ENCODE peak calls at places on chromosomes 6 and 20, in nine cellular contexts. B, D, L, K, A, F, V, Z and T are unnamed samples.

GRCh38 chr6:106974999-106975698 is 620 bp upstream of the CD24 start:
- DNase-seq in B (no peak), D (no peak), L (no peak), K (peak; percentile 26), A (peak; percentile 71), F (peak; percentile 47), V (no peak), Z (peak; percentile 14), T (no peak)

GRCh38 chr20:49281059-49281912 is 3.4 kb upstream of the ZNFX1 start:
- DNase-seq in B (no peak), D (no peak), L (no peak), K (peak; percentile 27), A (no peak), F (no peak), V (no peak), Z (no peak), T (no peak)

GRCh38 chr6:106642476-106642875 is 13.1 kb downstream of the QRSL1 start:
- DNase-seq in B (no peak), D (no peak), L (no peak), K (no peak), A (no peak), F (no peak), V (no peak), Z (no peak), T (no peak)

GRCh38 chr6:32952817-32953739 is at the start of gene HLA-DMA:
- DNase-seq in B (peak; percentile 84), D (peak; percentile 80), L (peak; percentile 95), K (peak; percentile 92), A (peak; percentile 91), F (peak; percentile 94), V (peak; percentile 96), Z (peak; percentile 51), T (peak; percentile 26)

GRCh38 chr6:119517428-119517827 is 167.9 kb upstream of the MAN1A1 start:
- DNase-seq in B (no peak), D (no peak), L (no peak), K (no peak), A (no peak), F (no peak), V (no peak), Z (no peak), T (no peak)

GRCh38 chr6:100229512-100229911 is 235.2 kb downstream of the SIM1 start:
- DNase-seq in B (no peak), D (no peak), L (no peak), K (no peak), A (no peak), F (no peak), V (no peak), Z (no peak), T (no peak)

GRCh38 chr20:325889-326644 is 715 bp downstream of the SOX12 start:
- DNase-seq in B (peak; percentile 72), D (no peak), L (peak; percentile 74), K (peak; percentile 69), A (peak; percentile 58), F (peak; percentile 67), V (peak; percentile 67), Z (no peak), T (peak; percentile 80)

GRCh38 chr6:132673376-132674094 is 14.6 kb upstream of the TAAR1 start:
- DNase-seq in B (no peak), D (no peak), L (no peak), K (no peak), A (peak; percentile 12), F (no peak), V (no peak), Z (no peak), T (no peak)

GRCh38 chr6:97150932-97151331 is 132.1 kb downstream of the MMS22L start:
- DNase-seq in B (no peak), D (no peak), L (no peak), K (no peak), A (no peak), F (no peak), V (no peak), Z (no peak), T (no peak)

GRCh38 chr20:61835301-61835700 is 230.4 kb downstream of the TAF4 start:
- DNase-seq in B (no peak), D (no peak), L (no peak), K (no peak), A (no peak), F (no peak), V (no peak), Z (no peak), T (no peak)

GRCh38 chr6:97068211-97068610 is 143.7 kb downstream of the KLHL32 start:
- DNase-seq in B (no peak), D (no peak), L (no peak), K (no peak), A (no peak), F (no peak), V (peak; percentile 49), Z (no peak), T (no peak)

DNA sequence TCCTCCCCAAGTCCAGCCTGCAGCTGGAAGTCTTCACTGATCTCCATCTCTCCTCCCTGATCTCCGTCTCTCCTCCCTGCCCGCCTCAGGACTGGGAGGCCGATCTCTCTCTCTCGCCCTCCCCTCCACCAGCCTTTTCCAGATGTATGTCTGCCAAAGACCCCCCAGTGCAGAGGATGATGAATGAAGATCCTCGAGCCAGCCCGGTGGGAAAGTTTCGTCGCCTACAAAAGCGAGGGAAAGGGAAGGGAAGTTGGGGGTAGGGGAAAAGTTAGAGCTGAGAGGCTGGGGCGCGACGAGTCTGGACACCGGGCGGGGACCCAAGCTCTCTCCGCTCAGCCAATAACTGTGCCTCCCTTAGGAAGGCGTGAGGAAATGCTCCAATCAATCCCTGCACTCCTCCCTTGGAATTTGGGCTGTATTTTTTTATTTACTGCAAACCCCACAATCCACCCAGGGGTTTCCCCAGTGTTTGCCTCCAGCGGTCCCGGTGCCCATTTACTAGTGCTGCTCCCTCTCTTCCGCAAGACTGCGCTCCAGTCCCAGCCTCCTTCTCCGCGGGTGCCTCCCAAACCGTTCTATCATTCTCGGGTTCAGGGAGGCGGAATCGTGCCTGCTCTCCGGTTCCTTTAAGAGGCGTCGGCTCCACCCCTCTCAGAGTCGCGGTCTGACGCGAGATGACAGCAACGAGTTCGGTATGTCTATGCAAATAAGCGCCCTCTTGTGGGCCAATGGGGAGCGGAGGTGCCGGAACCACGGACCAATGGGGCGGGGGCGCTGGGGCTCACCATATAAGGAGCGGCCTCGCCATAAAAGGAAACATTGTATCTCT is at the start of gene SRF:
- DNase-seq in B (peak; percentile 100), D (peak; percentile 100), L (peak; percentile 100), K (peak; percentile 100), A (peak; percentile 100), F (peak; percentile 100), V (peak; percentile 99), Z (peak; percentile 98), T (peak; percentile 100)
- TF ChIP-seq POLR2A in B (no peak), D (peak; percentile 26), L (no peak), K (peak; percentile 49), A (peak; percentile 39), F (no peak), V (peak; percentile 56), Z (no peak), T (no peak)

GRCh38 chr6:150233797-150234399 is 91.1 kb downstream of the PPP1R14C start:
- DNase-seq in B (no peak), D (no peak), L (no peak), K (no peak), A (no peak), F (no peak), V (no peak), Z (no peak), T (no peak)

GRCh38 chr6:150231456-150231855 is 88.6 kb downstream of the PPP1R14C start:
- DNase-seq in B (no peak), D (no peak), L (no peak), K (no peak), A (no peak), F (no peak), V (peak; percentile 57), Z (no peak), T (no peak)

GRCh38 chr6:150228067-150228733 is 85.4 kb downstream of the PPP1R14C start:
- DNase-seq in B (no peak), D (no peak), L (no peak), K (no peak), A (no peak), F (no peak), V (no peak), Z (no peak), T (no peak)

GRCh38 chr6:150229775-150230561 is 87.1 kb downstream of the PPP1R14C start:
- DNase-seq in B (no peak), D (no peak), L (no peak), K (no peak), A (no peak), F (no peak), V (peak; percentile 56), Z (no peak), T (no peak)

GRCh38 chr6:150230877-150231428 is 88.1 kb downstream of the PPP1R14C start:
- DNase-seq in B (no peak), D (no peak), L (no peak), K (no peak), A (no peak), F (no peak), V (no peak), Z (no peak), T (no peak)
- H3K4me1 ChIP-seq in B (no peaks in the 10 kb centered on the region), D (no peaks in the 10 kb centered on the region), L (no peaks in the 10 kb centered on the region), K (no peaks in the 10 kb centered on the region), A (peaks cover 4% of the 10 kb centered on the region), F (no peaks in the 10 kb centered on the region), V (peaks cover 7% of the 10 kb centered on the region), Z (no peaks in the 10 kb centered on the region), T (no peaks in the 10 kb centered on the region)

DNA sequence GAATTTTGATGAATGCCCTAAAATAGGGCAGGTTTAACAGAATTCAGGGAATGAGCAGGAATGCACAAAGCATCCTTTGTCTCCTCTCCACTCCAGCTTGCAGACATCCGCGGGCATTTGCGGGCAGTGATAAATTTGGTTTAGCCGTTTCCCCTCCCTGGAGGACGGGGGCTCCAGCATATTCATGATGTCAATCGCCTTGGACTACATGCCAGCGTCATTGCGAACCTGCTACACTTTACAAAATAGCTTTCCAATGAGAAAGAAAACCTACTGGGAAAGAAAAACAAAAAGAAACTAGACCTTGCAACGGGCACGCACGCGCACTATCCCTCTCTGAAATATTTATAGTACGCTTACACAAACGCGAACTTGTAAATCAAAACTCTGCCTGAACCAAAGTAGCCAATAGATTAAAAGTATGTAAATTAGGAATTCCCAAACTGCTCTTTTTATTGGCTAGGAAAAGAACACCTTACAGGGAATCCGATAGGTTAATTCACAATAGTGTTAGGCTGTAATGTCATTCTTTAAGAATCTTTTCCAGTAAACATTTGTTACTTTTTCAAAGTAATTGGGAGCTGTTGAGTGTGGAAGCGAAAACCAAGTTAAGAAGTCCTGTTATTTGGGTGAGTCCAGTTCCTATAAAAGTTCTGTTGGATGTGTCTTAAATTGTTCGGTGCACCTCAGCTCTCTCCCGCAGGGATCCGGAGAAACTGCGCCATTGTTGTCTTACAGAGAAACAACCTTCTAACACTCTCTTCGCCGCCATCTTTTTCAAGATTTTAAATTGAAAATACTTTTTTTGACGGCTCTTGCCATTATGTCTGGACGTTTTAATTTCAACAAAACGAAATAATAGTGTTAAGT is 136.7 kb downstream of the HFE start:
- DNase-seq in B (peak; percentile 80), D (peak; percentile 59), L (peak; percentile 84), K (peak; percentile 71), A (peak; percentile 79), F (peak; percentile 77), V (peak; percentile 97), Z (no peak), T (peak; percentile 74)
- TF ChIP-seq POLR2A in B (peak; percentile 72), D (peak; percentile 35), L (peak; percentile 93), K (peak; percentile 36), A (peak; percentile 83), F (peak; percentile 67), V (peak; percentile 77), Z (no peak), T (peak; percentile 66)

DNA sequence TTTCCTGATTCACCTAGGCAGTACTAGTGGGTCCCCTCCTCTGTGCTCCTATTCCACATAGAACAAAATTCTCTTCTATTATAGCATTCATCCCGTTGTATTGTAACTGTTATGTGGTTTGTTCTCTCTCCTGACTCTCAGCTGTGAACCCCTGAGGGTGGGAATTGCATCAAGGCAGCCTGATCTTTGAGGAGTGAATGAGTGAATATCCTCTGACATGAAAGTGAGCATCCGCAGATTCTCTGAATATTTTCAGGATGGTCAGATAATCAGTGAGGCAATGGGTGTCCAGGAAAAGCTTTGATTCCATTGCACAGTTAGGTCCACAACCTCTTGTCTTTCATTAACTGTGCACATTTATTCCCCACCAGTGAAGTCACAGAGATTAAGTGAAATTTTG is 67.6 kb upstream of the SLC22A23 start:
- DNase-seq in B (no peak), D (no peak), L (no peak), K (no peak), A (no peak), F (no peak), V (no peak), Z (no peak), T (no peak)
- H3K4me1 ChIP-seq in B (no peaks in the 10 kb centered on the region), D (no peaks in the 10 kb centered on the region), L (no peaks in the 10 kb centered on the region), K (peaks cover 10% of the 10 kb centered on the region), A (peaks cover 9% of the 10 kb centered on the region), F (no peaks in the 10 kb centered on the region), V (peaks cover 17% of the 10 kb centered on the region), Z (no peaks in the 10 kb centered on the region), T (no peaks in the 10 kb centered on the region)